ENCODE peak calls at places on chromosome 10, in seven cellular contexts. J is H9, N is neuronal stem cell, Q is H1, K is IMR-90, E is mesendoderm, R is mesenchymal stem cell. Y is an unnamed sample.

GRCh38 chr10:129388435-129388834 is 78.6 kb upstream of the MGMT start:
- DNase-seq in J (no peak), N (no peak), Q (no peak), K (no peak), E (no peak), R (no peak), Y (no peak)

GRCh38 chr10:130864951-130865350 is 446.6 kb downstream of the TCERG1L start:
- DNase-seq in J (no peak), N (no peak), Q (no peak), K (no peak), E (no peak), R (no peak), Y (no peak)

GRCh38 chr10:75449320-75450061 is 18.1 kb downstream of the LRMDA start:
- DNase-seq in J (no peak), N (no peak), Q (no peak), K (no peak), E (no peak), R (no peak), Y (no peak)

GRCh38 chr10:75405201-75406143 is 3.9 kb upstream of the ZNF503 start:
- DNase-seq in J (peak; percentile 38), N (peak; percentile 30), Q (peak; percentile 58), K (no peak), E (peak; percentile 87), R (no peak), Y (no peak)

GRCh38 chr10:70907619-70908425 is 19.5 kb upstream of the PCBD1 start:
- DNase-seq in J (no peak), N (no peak), Q (no peak), K (no peak), E (no peak), R (no peak), Y (no peak)

GRCh38 chr10:113356794-113357687 is 195.8 kb upstream of the HABP2 start:
- DNase-seq in J (no peak), N (no peak), Q (no peak), K (no peak), E (no peak), R (no peak), Y (no peak)

GRCh38 chr10:47261121-47261520 is 38.9 kb upstream of the GDF10 start:
- DNase-seq in J (no peak), N (no peak), Q (peak; percentile 22), K (no peak), E (no peak), R (no peak), Y (no peak)

GRCh38 chr10:86284355-86285105 is 82.1 kb downstream of the GRID1 start:
- DNase-seq in J (peak; percentile 23), N (no peak), Q (peak; percentile 35), K (no peak), E (no peak), R (no peak), Y (no peak)

GRCh38 chr10:86553639-86554038 is 32.0 kb upstream of the WAPL start:
- DNase-seq in J (no peak), N (no peak), Q (no peak), K (no peak), E (peak; percentile 9), R (no peak), Y (no peak)

GRCh38 chr10:60353519-60354258 is 36.0 kb downstream of the ANK3 start:
- DNase-seq in J (no peak), N (no peak), Q (no peak), K (peak; percentile 29), E (peak; percentile 27), R (peak; percentile 92), Y (no peak)

GRCh38 chr10:98676895-98677294 is 230.2 kb upstream of the HPS1 start:
- DNase-seq in J (no peak), N (no peak), Q (no peak), K (no peak), E (peak; percentile 69), R (peak; percentile 45), Y (no peak)

GRCh38 chr10:125003146-125003900 is 61.4 kb downstream of the ZRANB1 start:
- DNase-seq in J (no peak), N (no peak), Q (no peak), K (no peak), E (no peak), R (no peak), Y (no peak)

GRCh38 chr10:71798308-71798624 is 24.9 kb upstream of the VSIR start:
- DNase-seq in J (no peak), N (no peak), Q (no peak), K (no peak), E (no peak), R (no peak), Y (no peak)

GRCh38 chr10:128051548-128051947 is 74.7 kb downstream of the MKI67 start:
- DNase-seq in J (no peak), N (no peak), Q (no peak), K (no peak), E (no peak), R (no peak), Y (no peak)

GRCh38 chr10:90179696-90180407 is 478.5 kb downstream of the KIF20B start:
- DNase-seq in J (no peak), N (no peak), Q (no peak), K (peak; percentile 67), E (peak; percentile 16), R (peak; percentile 99), Y (peak; percentile 90)
- H4K8ac ChIP-seq in J (no peak overlapping the region), N (no peak overlapping the region), Q (no peak overlapping the region), K (no peak overlapping the region), E (no peak overlapping the region), R (peak overlapping the region; percentile 80), Y (no peak overlapping the region)

DNA sequence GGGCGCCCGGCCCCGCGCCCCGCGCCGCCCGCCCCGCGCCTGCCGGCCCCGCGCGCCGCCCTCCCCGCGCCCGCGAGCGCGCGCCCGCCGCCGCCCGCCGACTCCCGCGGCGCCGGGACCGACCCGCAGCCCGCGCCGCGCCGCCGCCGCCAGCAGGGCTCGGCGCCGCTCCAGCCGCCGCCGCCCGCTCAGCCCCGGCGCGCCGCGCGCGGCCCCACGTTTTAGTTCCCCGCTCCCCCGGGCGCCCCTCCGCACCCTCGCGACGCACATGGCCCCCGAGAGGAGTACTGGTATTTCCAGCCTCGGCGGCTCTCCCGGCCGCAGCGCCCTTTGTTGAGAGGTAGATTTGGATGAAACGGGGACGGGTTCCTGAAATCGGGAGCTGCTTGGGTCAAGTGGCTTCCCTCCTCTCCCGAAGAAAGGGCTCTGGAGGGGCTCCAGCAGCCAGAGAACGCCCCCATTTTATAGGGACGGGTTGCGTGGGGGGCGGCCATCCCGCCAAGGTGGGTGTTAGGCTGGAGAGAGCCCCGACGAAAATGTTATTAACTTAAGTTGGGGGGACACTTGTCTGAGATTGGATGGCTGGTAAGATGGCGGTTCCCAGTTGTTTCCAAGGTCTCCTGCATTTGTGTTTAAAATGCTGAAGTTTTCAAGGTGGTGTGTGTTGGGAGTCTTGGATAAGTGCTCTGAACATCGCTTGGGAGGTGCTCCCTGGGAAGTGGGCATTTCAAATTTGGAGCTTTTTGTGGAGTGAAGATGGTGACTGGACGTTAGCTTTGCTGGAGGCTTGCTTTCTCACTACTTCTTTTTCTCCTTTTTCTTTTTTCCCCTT is 1.1 kb downstream of the BMI1 start:
- DNase-seq in J (peak; percentile 46), N (peak; percentile 43), Q (peak; percentile 69), K (no peak), E (no peak), R (peak; percentile 40), Y (peak; percentile 37)
- H3K4me1 ChIP-seq in J (peaks cover 5% of the 10 kb centered on the region), N (peaks cover 34% of the 10 kb centered on the region), Q (peaks cover 6% of the 10 kb centered on the region), K (no peaks in the 10 kb centered on the region), E (peaks cover 5% of the 10 kb centered on the region), R (no peaks in the 10 kb centered on the region), Y (peaks cover 3% of the 10 kb centered on the region)

GRCh38 chr10:49370326-49371100 is 25.4 kb downstream of the DRGX start:
- DNase-seq in J (no peak), N (no peak), Q (no peak), K (no peak), E (no peak), R (no peak), Y (no peak)
- H4K8ac ChIP-seq in J (no peak overlapping the region), N (no peak overlapping the region), Q (no peak overlapping the region), K (no peak overlapping the region), E (no peak overlapping the region), R (no peak overlapping the region), Y (no peak overlapping the region)

DNA sequence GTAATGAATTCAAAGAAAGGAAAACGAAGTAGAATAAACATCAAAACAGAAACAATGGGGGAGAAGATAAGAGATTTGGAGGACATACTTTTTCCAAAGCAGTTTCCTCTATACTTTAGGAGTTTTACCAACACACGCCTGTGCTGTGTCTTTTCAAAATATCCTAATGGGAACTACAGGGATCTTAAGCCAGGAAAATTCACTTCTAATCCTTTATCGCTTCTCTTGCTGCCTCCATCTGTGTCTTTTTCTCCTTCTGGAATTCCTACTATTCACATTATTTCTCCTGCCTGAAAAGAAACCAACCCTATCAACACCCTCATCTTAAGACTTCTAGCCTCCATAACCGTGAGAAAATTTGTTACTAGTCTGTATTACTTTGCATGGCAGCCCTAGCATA is 6.8 kb downstream of the HNRNPF start:
- DNase-seq in J (no peak), N (no peak), Q (no peak), K (no peak), E (no peak), R (no peak), Y (peak; percentile 38)
- H3K4me1 ChIP-seq in J (peaks cover 4% of the 10 kb centered on the region), N (peaks cover 12% of the 10 kb centered on the region), Q (peaks cover 1% of the 10 kb centered on the region), K (peaks cover 15% of the 10 kb centered on the region), E (peaks cover 8% of the 10 kb centered on the region), R (peaks cover 22% of the 10 kb centered on the region), Y (peaks cover 16% of the 10 kb centered on the region)

DNA sequence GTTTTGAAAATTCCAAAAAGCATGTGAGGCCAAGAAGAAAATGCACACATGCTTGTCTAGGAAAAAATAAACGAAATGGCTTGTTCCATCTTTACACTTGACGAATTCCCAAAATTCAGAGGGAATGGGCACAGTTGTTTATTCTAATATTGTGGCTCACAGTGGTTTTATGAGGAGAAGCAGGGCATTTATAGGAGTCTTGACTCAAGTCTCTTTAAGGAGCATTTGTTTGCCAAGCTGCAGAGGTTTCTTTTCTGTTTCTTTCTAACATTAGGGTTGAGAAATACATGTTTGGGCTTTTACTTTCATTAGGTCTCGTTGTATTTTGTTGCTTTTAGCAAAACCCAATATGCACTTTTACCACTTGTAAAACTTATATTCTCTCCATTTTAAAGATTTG is 527.5 kb upstream of the ANKRD30A start:
- DNase-seq in J (no peak), N (no peak), Q (no peak), K (no peak), E (no peak), R (no peak), Y (no peak)
- H4K8ac ChIP-seq in J (no peak overlapping the region), N (no peak overlapping the region), Q (no peak overlapping the region), K (no peak overlapping the region), E (no peak overlapping the region), R (no peak overlapping the region), Y (no peak overlapping the region)

Y was measured in trophoblast cell.